ENCODE peak calls at places on chromosomes 13 and 19, in ten cellular contexts. C is adrenal gland; G is astrocyte of the hippocampus; P is stimulated activated naive CD4-positive, alpha-beta T cell treated with Interleukin-2 at 50 U/mL for 16 hours; I is NCI-H1417 treated with DMSO at 0.1 percent for 48 hours; R is HTR-8/SVneo; Z is progenitor cell of endocrine pancreas; N is stimulated activated naive B cell treated with anti-CD40 and anti-IgM and Interleukin-4, amounts not matched to agents 10 μg/mL and 1 μg/mL and 100 μg/mL, for 72 hours; U is NCI-H1092; J is fibroblast of the aortic adventitia. Y is an unnamed sample.
A peak's percentile ranks its signal among the peaks of the same experiment; 100 is the strongest.

GRCh38 chr13:58999851-59000250 is 1163.9 kb downstream of the DIAPH3 start:
- DNase-seq in R (no peak), J (no peak), C (no peak), I (no peak), U (no peak), G (no peak), Z (no peak), P (no peak), N (no peak), Y (no peak)

GRCh38 chr13:45086484-45086883 is 33.8 kb upstream of the GTF2F2 start:
- DNase-seq in C (no peak), P (no peak), R (peak; percentile 8), U (no peak), G (no peak), J (no peak), I (no peak), Z (no peak), N (no peak), Y (peak; percentile 85)

GRCh38 chr19:7970716-7971448 is 27.4 kb upstream of the TIMM44 start:
- DNase-seq in P (no peak), I (no peak), U (no peak), G (peak; percentile 69), C (peak; percentile 40), J (peak; percentile 30), R (peak; percentile 61), Z (peak; percentile 48), N (peak; percentile 11), Y (no peak)

GRCh38 chr19:1685046-1685445 is 32.6 kb upstream of the TCF3 start:
- DNase-seq in I (no peak), C (no peak), R (no peak), N (no peak), U (no peak), P (no peak), J (no peak), Z (no peak), G (no peak), Y (no peak)

GRCh38 chr19:15464394-15465385 is at the start of gene RASAL3:
- DNase-seq in I (no peak), R (no peak), N (peak; percentile 53), G (no peak), C (no peak), U (no peak), J (peak; percentile 43), Z (no peak), P (peak; percentile 45), Y (no peak)

GRCh38 chr19:45145270-45146189 is 15.3 kb downstream of the NKPD1 start:
- DNase-seq in Z (no peak), C (no peak), R (no peak), N (no peak), J (no peak), G (no peak), I (no peak), P (no peak), U (no peak), Y (no peak)

GRCh38 chr19:19538077-19538764 is at the start of gene CILP2:
- DNase-seq in I (no peak), G (peak; percentile 61), J (no peak), Z (peak; percentile 58), U (peak; percentile 26), R (no peak), N (no peak), P (peak; percentile 27), C (no peak), Y (no peak)

GRCh38 chr19:29631450-29631849 is 25.4 kb downstream of the POP4 start:
- DNase-seq in Z (no peak), U (no peak), C (no peak), J (no peak), P (no peak), G (no peak), N (no peak), I (no peak), R (no peak), Y (no peak)

GRCh38 chr19:4052114-4052992 is 14.3 kb downstream of the ZBTB7A start:
- DNase-seq in I (no peak), G (peak; percentile 70), J (peak; percentile 47), U (no peak), C (peak; percentile 92), R (no peak), Z (no peak), N (no peak), P (no peak), Y (no peak)

GRCh38 chr19:24062222-24062621 is 24.8 kb upstream of the ZNF254 start:
- DNase-seq in I (no peak), J (no peak), U (no peak), R (no peak), N (no peak), Z (no peak), C (no peak), G (no peak), P (no peak), Y (no peak)